ENCODE peak calls at places on chromosomes 11 and 22, in four cellular contexts. N is MG63, M is suprapubic skin, Z is hepatocyte. W is an unnamed sample.

GRCh38 chr11:44171518-44171917 is 76.0 kb downstream of the EXT2 start:
- DNase-seq in M (no peak), Z (no peak), N (no peak), W (no peak)

GRCh38 chr11:103812680-103813079 is 223.8 kb upstream of the DDI1 start:
- DNase-seq in Z (no peak), M (no peak), N (no peak), W (no peak)

GRCh38 chr11:112810951-112811350 is 150.3 kb upstream of the NCAM1 start:
- DNase-seq in Z (no peak), N (no peak), M (no peak), W (no peak)

GRCh38 chr11:45097721-45098493 is 48.5 kb upstream of the PRDM11 start:
- DNase-seq in Z (peak), M (no peak), N (peak), W (peak)

GRCh38 chr11:8826901-8827560 is 84.0 kb upstream of the AKIP1 start:
- DNase-seq in M (no peak), Z (no peak), N (no peak), W (peak)

GRCh38 chr11:88656960-88657738 is 319.6 kb upstream of the CTSC start:
- DNase-seq in N (no peak), Z (no peak), M (no peak), W (no peak)

GRCh38 chr11:91932151-91932821 is 292.3 kb upstream of the FAT3 start:
- DNase-seq in Z (peak), N (peak), M (no peak), W (no peak)

GRCh38 chr22:21984793-21985192 is 2.2 kb upstream of the TOP3B start:
- DNase-seq in M (no peak), Z (peak), N (peak), W (no peak)

GRCh38 chr11:59692915-59693314 is 20.7 kb downstream of the OR10V1 start:
- DNase-seq in N (no peak), Z (no peak), M (no peak), W (no peak)

GRCh38 chr22:29213481-29213880 is 7.8 kb downstream of the EMID1 start:
- DNase-seq in N (no peak), M (peak), Z (no peak), W (no peak)

GRCh38 chr11:2759228-2760195 is 59.7 kb upstream of the KCNQ1OT1 start:
- DNase-seq in M (peak), N (no peak), Z (no peak), W (no peak)

GRCh38 chr11:69088676-69089146 is 40.0 kb downstream of the TPCN2 start:
- DNase-seq in Z (peak), N (peak), M (no peak), W (peak)

GRCh38 chr11:67415501-67416304 is at the start of gene CARNS1:
- DNase-seq in N (no peak), M (no peak), Z (peak), W (no peak)

GRCh38 chr11:79304599-79305212 is 136.1 kb downstream of the TENM4 start:
- DNase-seq in N (no peak), M (no peak), Z (no peak), W (no peak)

GRCh38 chr11:86275493-86276370 is 26.3 kb upstream of the HIKESHI start:
- DNase-seq in Z (no peak), N (no peak), M (no peak), W (no peak)

GRCh38 chr11:106961518-106961917 is 56.8 kb downstream of the GUCY1A2 start:
- DNase-seq in N (no peak), M (no peak), Z (no peak), W (no peak)

GRCh38 chr11:132718711-132719641 is 813.3 kb downstream of the OPCML start:
- DNase-seq in Z (no peak), N (no peak), M (no peak), W (peak)

GRCh38 chr11:32881286-32881685 is 11.3 kb upstream of the QSER1 start:
- DNase-seq in M (no peak), N (no peak), Z (no peak), W (no peak)

GRCh38 chr11:99422581-99423434 is 402.1 kb downstream of the CNTN5 start:
- DNase-seq in M (no peak), Z (no peak), N (no peak), W (no peak)

GRCh38 chr22:42813501-42813900 is 43.6 kb downstream of the ARFGAP3 start:
- DNase-seq in N (no peak), Z (no peak), M (no peak), W (no peak)

GRCh38 chr11:36622431-36623136 is 24.5 kb upstream of the RAG2 start:
- DNase-seq in Z (peak), M (no peak), N (no peak), W (no peak)

GRCh38 chr11:128569291-128569690 is 18.1 kb downstream of the ETS1 start:
- DNase-seq in Z (no peak), N (no peak), M (no peak), W (no peak)

GRCh38 chr11:69050592-69051380 is 2.1 kb downstream of the TPCN2 start:
- DNase-seq in N (no peak), M (no peak), Z (no peak), W (no peak)

GRCh38 chr11:2529636-2530035 is 84.8 kb downstream of the KCNQ1 start:
- DNase-seq in M (peak), N (no peak), Z (no peak), W (no peak)

GRCh38 chr22:42994917-42995562 is 19.9 kb downstream of the PACSIN2 start:
- DNase-seq in N (peak), M (peak), Z (peak), W (peak)

GRCh38 chr11:129374993-129375721 is 491 bp upstream of the BARX2 start:
- DNase-seq in M (no peak), N (peak), Z (peak), W (no peak)

GRCh38 chr11:19919050-19919561 is 206.5 kb downstream of the NAV2 start:
- DNase-seq in N (peak), M (no peak), Z (peak), W (no peak)

GRCh38 chr11:13681470-13681869 is 13.0 kb downstream of the FAR1 start:
- DNase-seq in N (no peak), M (no peak), Z (no peak), W (no peak)

GRCh38 chr11:81915045-81915444 is 818.6 kb downstream of the FAM181B start:
- DNase-seq in Z (peak), N (peak), M (no peak), W (no peak)

GRCh38 chr11:69540118-69541000 is 58.9 kb downstream of the LINC01488 start:
- DNase-seq in N (no peak), Z (no peak), M (peak), W (no peak)

GRCh38 chr11:114989536-114989935 is 311.2 kb downstream of the NXPE2 start:
- DNase-seq in M (no peak), N (no peak), Z (no peak), W (no peak)

GRCh38 chr11:124839051-124839971 is 25.9 kb upstream of the ROBO3 start:
- DNase-seq in Z (peak), M (no peak), N (no peak), W (no peak)

GRCh38 chr11:68552542-68552941 is 92.0 kb downstream of the PPP6R3 start:
- DNase-seq in N (no peak), Z (no peak), M (no peak), W (peak)

GRCh38 chr11:78082146-78082545 is 2.5 kb upstream of the NDUFC2 start:
- DNase-seq in M (no peak), N (no peak), Z (no peak), W (no peak)
- H3K4me3 ChIP-seq in M (no peak), N (no peak), Z (no peak), W (no peak)

GRCh38 chr22:17194213-17194612 is 25.0 kb downstream of the ADA2 start:
- DNase-seq in N (no peak), Z (no peak), M (no peak), W (no peak)

GRCh38 chr22:17201285-17201945 is 17.8 kb downstream of the ADA2 start:
- DNase-seq in N (no peak), Z (peak), M (no peak), W (no peak)

GRCh38 chr22:17198188-17199130 is 20.8 kb downstream of the ADA2 start:
- DNase-seq in M (no peak), N (no peak), Z (peak), W (no peak)

DNA sequence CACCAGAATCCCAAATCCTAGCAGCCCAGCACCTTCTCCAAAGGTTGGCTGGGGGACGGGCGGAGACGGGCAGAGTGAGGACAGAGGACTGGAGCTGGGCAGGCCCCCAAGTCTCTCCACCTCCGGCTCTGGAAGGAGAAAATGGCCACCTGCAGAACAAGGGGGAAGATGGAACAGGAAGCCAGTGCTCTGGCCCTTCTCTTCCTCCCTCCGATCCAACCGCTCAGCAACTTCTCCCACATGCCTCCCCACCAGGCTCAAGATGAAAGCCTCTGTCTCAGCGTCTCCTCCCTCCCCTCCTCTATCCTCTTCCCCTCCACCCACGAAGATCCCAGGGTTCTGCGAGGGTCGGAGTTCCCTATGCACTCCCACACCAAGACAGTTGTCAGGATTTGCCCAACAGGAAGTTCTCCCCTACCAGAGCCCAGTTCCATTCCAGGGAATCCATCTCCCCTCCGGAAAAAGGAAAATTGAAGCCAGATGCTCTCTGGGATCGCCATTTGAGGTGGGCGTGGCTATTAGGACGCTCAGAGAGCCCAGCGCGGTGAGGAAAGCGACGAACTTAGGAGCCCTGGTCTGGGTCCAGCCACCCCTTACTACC is 20.0 kb downstream of the ADA2 start:
- DNase-seq in M (no peak), Z (peak), N (no peak), W (no peak)
- H3K4me3 ChIP-seq in M (peak), Z (peak), N (no peak), W (no peak)

GRCh38 chr22:45771711-45772110 is 100.1 kb downstream of the ATXN10 start:
- DNase-seq in N (no peak), Z (no peak), M (no peak), W (no peak)
- H3K4me3 ChIP-seq in N (no peak), Z (no peak), M (no peak), W (no peak)

GRCh38 chr11:102050927-102051575 is 3.8 kb downstream of the CFAP300 start:
- DNase-seq in M (no peak), Z (no peak), N (no peak), W (no peak)

GRCh38 chr11:102046841-102047240 is 396 bp upstream of the CFAP300 start:
- DNase-seq in M (no peak), Z (no peak), N (no peak), W (no peak)

GRCh38 chr11:102047305-102047924 is at the start of gene CFAP300:
- DNase-seq in Z (peak), N (peak), M (peak), W (no peak)
- H3K4me3 ChIP-seq in Z (peak), N (peak), M (peak), W (no peak)

GRCh38 chr22:41284465-41284864 is 1.5 kb downstream of the RANGAP1 start:
- DNase-seq in Z (no peak), M (no peak), N (no peak), W (no peak)
- H3K4me3 ChIP-seq in Z (no peak), M (peak), N (peak), W (peak)

DNA sequence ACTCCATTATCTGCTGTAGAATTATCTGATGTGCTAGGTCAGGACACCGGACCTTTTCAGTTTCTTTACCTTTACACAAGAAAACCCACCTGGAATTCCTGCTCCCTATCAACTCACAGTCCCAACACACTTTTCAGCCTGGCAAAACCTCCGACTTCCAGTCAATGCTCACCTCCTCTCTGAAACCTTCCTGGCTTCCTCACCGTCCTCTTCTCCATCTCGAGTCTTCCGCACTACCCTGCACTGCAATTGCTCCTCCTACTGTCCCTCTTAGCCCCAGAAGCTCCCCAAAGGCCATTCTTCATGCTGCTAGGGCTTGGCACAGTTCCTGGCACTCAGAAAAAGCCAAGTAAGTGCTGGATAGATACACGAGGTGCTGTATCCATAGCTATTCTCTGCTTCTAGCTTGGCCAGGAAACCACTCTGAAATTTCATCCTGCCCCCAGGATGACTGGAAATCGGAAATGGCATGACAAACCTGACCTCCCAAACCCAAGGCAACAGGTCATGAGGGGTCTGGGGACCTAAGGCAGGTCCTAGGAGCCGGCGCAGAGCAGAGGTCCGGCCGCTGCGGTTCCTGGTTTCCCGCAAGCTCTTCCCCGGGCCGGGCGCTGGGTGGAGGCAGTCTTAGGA is 702 bp downstream of the SYN3 start:
- DNase-seq in M (no peak), N (no peak), Z (no peak), W (no peak)
- H3K4me3 ChIP-seq in M (peak), N (peak), Z (peak), W (no peak)

DNA sequence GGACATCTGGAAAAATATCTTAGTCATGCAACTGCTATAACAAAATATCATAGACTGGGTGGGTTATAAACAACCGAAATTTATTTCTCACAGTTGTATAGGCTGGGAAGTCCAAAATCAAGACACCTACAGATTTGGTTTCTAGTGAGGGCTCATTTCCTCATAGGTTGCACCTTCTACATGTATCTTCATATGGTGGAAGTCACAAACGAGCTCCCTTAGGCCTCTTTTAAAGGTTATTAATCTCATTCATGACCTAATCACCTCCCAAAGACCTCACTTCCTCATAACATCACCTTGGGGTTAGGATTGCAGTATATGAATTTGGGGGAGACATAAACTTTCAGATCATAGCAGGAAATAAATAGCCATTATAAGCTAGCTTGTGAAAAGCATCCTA is 85.2 kb downstream of the INTS4 start:
- DNase-seq in N (no peak), Z (no peak), M (no peak), W (no peak)
- H3K4me3 ChIP-seq in N (no peak), Z (no peak), M (no peak), W (no peak)

GRCh38 chr11:40285520-40285919 is 1173.9 kb downstream of the LRRC4C start:
- DNase-seq in Z (no peak), N (no peak), M (no peak), W (no peak)

GRCh38 chr11:40286137-40286536 is 1173.3 kb downstream of the LRRC4C start:
- DNase-seq in N (no peak), M (no peak), Z (no peak), W (no peak)

GRCh38 chr11:40276960-40277359 is 1182.5 kb downstream of the LRRC4C start:
- DNase-seq in Z (no peak), N (no peak), M (no peak), W (no peak)

GRCh38 chr11:40281055-40281580 is 1178.3 kb downstream of the LRRC4C start:
- DNase-seq in M (no peak), Z (peak), N (no peak), W (no peak)

GRCh38 chr11:40280161-40281054 is 1179.0 kb downstream of the LRRC4C start:
- DNase-seq in N (no peak), M (no peak), Z (no peak), W (no peak)
- H3K4me3 ChIP-seq in N (no peak), M (no peak), Z (no peak), W (no peak)

W was measured in HL-60.